ENCODE peak calls at places on chromosomes 2 and 18, in ten cellular contexts. One of them, this sample, is unnamed.

GRCh38 chr2:33033524-33034150 is 86.9 kb downstream of the LTBP1 start:
- DNase-seq in sigmoid colon: no peak
- DNase-seq in transverse colon: no peak
- DNase-seq in K562: peak; percentile 38
- DNase-seq in suprapubic skin: no peak
- DNase-seq in Panc1: no peak
- DNase-seq in GM23338: peak; percentile 32
- DNase-seq in esophagus muscularis mucosa: no peak
- DNase-seq in spleen: no peak
- DNase-seq in HCT116: peak; percentile 10
- DNase-seq in this sample: no peak

GRCh38 chr2:175855794-175856453 is 146.1 kb downstream of the LNPK start:
- DNase-seq in sigmoid colon: peak; percentile 85
- DNase-seq in transverse colon: peak; percentile 8
- DNase-seq in K562: no peak
- DNase-seq in suprapubic skin: no peak
- DNase-seq in Panc1: no peak
- DNase-seq in GM23338: no peak
- DNase-seq in esophagus muscularis mucosa: peak; percentile 89
- DNase-seq in spleen: no peak
- DNase-seq in HCT116: peak; percentile 18
- DNase-seq in this sample: no peak

GRCh38 chr2:195820373-195820772 is 163.3 kb downstream of the SLC39A10 start:
- DNase-seq in sigmoid colon: no peak
- DNase-seq in transverse colon: no peak
- DNase-seq in K562: no peak
- DNase-seq in suprapubic skin: no peak
- DNase-seq in Panc1: no peak
- DNase-seq in GM23338: no peak
- DNase-seq in esophagus muscularis mucosa: no peak
- DNase-seq in spleen: no peak
- DNase-seq in HCT116: peak; percentile 4
- DNase-seq in this sample: no peak

GRCh38 chr2:133457862-133458261 is 110.4 kb downstream of the NCKAP5 start:
- DNase-seq in sigmoid colon: no peak
- DNase-seq in transverse colon: no peak
- DNase-seq in K562: no peak
- DNase-seq in suprapubic skin: no peak
- DNase-seq in Panc1: no peak
- DNase-seq in GM23338: no peak
- DNase-seq in esophagus muscularis mucosa: no peak
- DNase-seq in spleen: no peak
- DNase-seq in HCT116: no peak
- DNase-seq in this sample: no peak

GRCh38 chr2:72994282-72994990 is 77.1 kb downstream of the SFXN5 start:
- DNase-seq in sigmoid colon: peak; percentile 50
- DNase-seq in transverse colon: no peak
- DNase-seq in K562: no peak
- DNase-seq in suprapubic skin: peak; percentile 64
- DNase-seq in Panc1: no peak
- DNase-seq in GM23338: no peak
- DNase-seq in esophagus muscularis mucosa: no peak
- DNase-seq in spleen: peak; percentile 64
- DNase-seq in HCT116: no peak
- DNase-seq in this sample: peak; percentile 74

GRCh38 chr2:159890945-159891588 is 93.1 kb upstream of the CD302 start:
- DNase-seq in sigmoid colon: no peak
- DNase-seq in transverse colon: no peak
- DNase-seq in K562: no peak
- DNase-seq in suprapubic skin: no peak
- DNase-seq in Panc1: no peak
- DNase-seq in GM23338: no peak
- DNase-seq in esophagus muscularis mucosa: no peak
- DNase-seq in spleen: no peak
- DNase-seq in HCT116: no peak
- DNase-seq in this sample: no peak

GRCh38 chr2:67613227-67613626 is 216.1 kb downstream of the ETAA1 start:
- DNase-seq in sigmoid colon: no peak
- DNase-seq in transverse colon: no peak
- DNase-seq in K562: no peak
- DNase-seq in suprapubic skin: no peak
- DNase-seq in Panc1: no peak
- DNase-seq in GM23338: no peak
- DNase-seq in esophagus muscularis mucosa: no peak
- DNase-seq in spleen: no peak
- DNase-seq in HCT116: no peak
- DNase-seq in this sample: no peak

GRCh38 chr2:23248667-23249066 is 136.3 kb upstream of the KLHL29 start:
- DNase-seq in sigmoid colon: no peak
- DNase-seq in transverse colon: no peak
- DNase-seq in K562: no peak
- DNase-seq in suprapubic skin: no peak
- DNase-seq in Panc1: no peak
- DNase-seq in GM23338: no peak
- DNase-seq in esophagus muscularis mucosa: no peak
- DNase-seq in spleen: no peak
- DNase-seq in HCT116: no peak
- DNase-seq in this sample: no peak

GRCh38 chr2:850429-850828 is 100.2 kb upstream of the SNTG2 start:
- DNase-seq in sigmoid colon: no peak
- DNase-seq in transverse colon: no peak
- DNase-seq in K562: no peak
- DNase-seq in suprapubic skin: no peak
- DNase-seq in Panc1: peak; percentile 24
- DNase-seq in GM23338: no peak
- DNase-seq in esophagus muscularis mucosa: no peak
- DNase-seq in spleen: no peak
- DNase-seq in HCT116: no peak
- DNase-seq in this sample: peak; percentile 18

GRCh38 chr2:73109796-73110540 is 2.8 kb downstream of the RAB11FIP5 start:
- DNase-seq in sigmoid colon: no peak
- DNase-seq in transverse colon: no peak
- DNase-seq in K562: no peak
- DNase-seq in suprapubic skin: no peak
- DNase-seq in Panc1: no peak
- DNase-seq in GM23338: no peak
- DNase-seq in esophagus muscularis mucosa: no peak
- DNase-seq in spleen: no peak
- DNase-seq in HCT116: no peak
- DNase-seq in this sample: no peak

GRCh38 chr2:215503381-215503780 is 67.5 kb upstream of the FN1 start:
- DNase-seq in sigmoid colon: no peak
- DNase-seq in transverse colon: no peak
- DNase-seq in K562: no peak
- DNase-seq in suprapubic skin: no peak
- DNase-seq in Panc1: no peak
- DNase-seq in GM23338: no peak
- DNase-seq in esophagus muscularis mucosa: no peak
- DNase-seq in spleen: no peak
- DNase-seq in HCT116: no peak
- DNase-seq in this sample: no peak

GRCh38 chr18:9058426-9058825 is 44.1 kb upstream of the NDUFV2 start:
- DNase-seq in sigmoid colon: no peak
- DNase-seq in transverse colon: no peak
- DNase-seq in K562: no peak
- DNase-seq in suprapubic skin: no peak
- DNase-seq in Panc1: no peak
- DNase-seq in GM23338: no peak
- DNase-seq in esophagus muscularis mucosa: no peak
- DNase-seq in spleen: no peak
- DNase-seq in HCT116: no peak
- DNase-seq in this sample: no peak

DNA sequence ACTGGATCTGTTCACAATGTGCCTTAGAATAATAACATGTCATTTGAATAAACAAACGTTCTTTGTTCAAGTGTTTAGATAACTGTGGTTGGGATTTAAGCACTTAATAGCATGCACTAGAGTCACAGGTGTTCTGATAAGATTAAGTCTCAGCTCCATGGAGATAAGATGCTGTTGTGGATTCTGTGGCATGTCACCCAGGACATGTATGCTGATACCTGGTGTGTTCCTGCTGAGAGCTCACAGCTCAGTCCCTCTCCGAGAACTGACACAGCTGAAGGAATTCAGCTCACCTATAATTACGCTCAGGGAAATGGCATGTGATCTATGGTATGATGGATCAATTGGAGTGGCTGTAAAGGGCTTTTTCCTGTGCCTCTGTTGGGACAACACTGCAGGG is 75.4 kb upstream of the ST6GAL2 start:
- DNase-seq in sigmoid colon: no peak
- DNase-seq in transverse colon: no peak
- DNase-seq in K562: no peak
- DNase-seq in suprapubic skin: no peak
- DNase-seq in Panc1: no peak
- DNase-seq in GM23338: no peak
- DNase-seq in esophagus muscularis mucosa: no peak
- DNase-seq in spleen: no peak
- DNase-seq in HCT116: no peak
- DNase-seq in this sample: no peak
- TF ChIP-seq POLR2AphosphoS5 in sigmoid colon: no peak
- TF ChIP-seq POLR2AphosphoS5 in transverse colon: no peak
- TF ChIP-seq POLR2AphosphoS5 in K562: no peak
- TF ChIP-seq POLR2AphosphoS5 in suprapubic skin: no peak
- TF ChIP-seq POLR2AphosphoS5 in Panc1: no peak
- TF ChIP-seq POLR2AphosphoS5 in GM23338: no peak
- TF ChIP-seq POLR2AphosphoS5 in esophagus muscularis mucosa: no peak
- TF ChIP-seq POLR2AphosphoS5 in spleen: no peak
- TF ChIP-seq POLR2AphosphoS5 in HCT116: no peak
- TF ChIP-seq POLR2AphosphoS5 in this sample: no peak

GRCh38 chr18:77101410-77102245 is 31.0 kb downstream of the MBP start:
- DNase-seq in sigmoid colon: peak; percentile 93
- DNase-seq in transverse colon: peak; percentile 64
- DNase-seq in K562: no peak
- DNase-seq in suprapubic skin: peak; percentile 92
- DNase-seq in Panc1: peak; percentile 99
- DNase-seq in GM23338: peak; percentile 38
- DNase-seq in esophagus muscularis mucosa: peak; percentile 98
- DNase-seq in spleen: peak; percentile 91
- DNase-seq in HCT116: peak; percentile 89
- DNase-seq in this sample: peak; percentile 93
- H3K4me1 ChIP-seq in sigmoid colon: peaks cover 52% of the 10 kb centered on the region
- H3K4me1 ChIP-seq in transverse colon: peaks cover 27% of the 10 kb centered on the region
- H3K4me1 ChIP-seq in K562: no peaks in the 10 kb centered on the region
- H3K4me1 ChIP-seq in suprapubic skin: peaks cover 73% of the 10 kb centered on the region
- H3K4me1 ChIP-seq in Panc1: peaks cover 91% of the 10 kb centered on the region
- H3K4me1 ChIP-seq in GM23338: peaks cover 41% of the 10 kb centered on the region
- H3K4me1 ChIP-seq in esophagus muscularis mucosa: peaks cover 62% of the 10 kb centered on the region
- H3K4me1 ChIP-seq in spleen: peaks cover 100% of the 10 kb centered on the region
- H3K4me1 ChIP-seq in HCT116: peaks cover 73% of the 10 kb centered on the region
- H3K4me1 ChIP-seq in this sample: peaks cover 82% of the 10 kb centered on the region

GRCh38 chr18:841647-842370 is 29.8 kb upstream of the YES1 start:
- DNase-seq in sigmoid colon: no peak
- DNase-seq in transverse colon: no peak
- DNase-seq in K562: peak; percentile 79
- DNase-seq in suprapubic skin: no peak
- DNase-seq in Panc1: no peak
- DNase-seq in GM23338: no peak
- DNase-seq in esophagus muscularis mucosa: no peak
- DNase-seq in spleen: no peak
- DNase-seq in HCT116: no peak
- DNase-seq in this sample: no peak

GRCh38 chr18:850960-851359 is 38.9 kb upstream of the YES1 start:
- DNase-seq in sigmoid colon: no peak
- DNase-seq in transverse colon: no peak
- DNase-seq in K562: no peak
- DNase-seq in suprapubic skin: no peak
- DNase-seq in Panc1: no peak
- DNase-seq in GM23338: no peak
- DNase-seq in esophagus muscularis mucosa: no peak
- DNase-seq in spleen: no peak
- DNase-seq in HCT116: no peak
- DNase-seq in this sample: no peak

GRCh38 chr18:848062-848795 is 36.2 kb upstream of the YES1 start:
- DNase-seq in sigmoid colon: no peak
- DNase-seq in transverse colon: peak; percentile 80
- DNase-seq in K562: no peak
- DNase-seq in suprapubic skin: no peak
- DNase-seq in Panc1: no peak
- DNase-seq in GM23338: no peak
- DNase-seq in esophagus muscularis mucosa: no peak
- DNase-seq in spleen: no peak
- DNase-seq in HCT116: no peak
- DNase-seq in this sample: no peak

GRCh38 chr18:840080-840408 is 28.0 kb upstream of the YES1 start:
- DNase-seq in sigmoid colon: no peak
- DNase-seq in transverse colon: no peak
- DNase-seq in K562: peak; percentile 69
- DNase-seq in suprapubic skin: no peak
- DNase-seq in Panc1: no peak
- DNase-seq in GM23338: no peak
- DNase-seq in esophagus muscularis mucosa: no peak
- DNase-seq in spleen: no peak
- DNase-seq in HCT116: no peak
- DNase-seq in this sample: no peak

GRCh38 chr18:845152-845819 is 33.2 kb upstream of the YES1 start:
- DNase-seq in sigmoid colon: no peak
- DNase-seq in transverse colon: no peak
- DNase-seq in K562: no peak
- DNase-seq in suprapubic skin: no peak
- DNase-seq in Panc1: no peak
- DNase-seq in GM23338: no peak
- DNase-seq in esophagus muscularis mucosa: no peak
- DNase-seq in spleen: no peak
- DNase-seq in HCT116: peak; percentile 81
- DNase-seq in this sample: no peak
- TF ChIP-seq POLR2AphosphoS5 in sigmoid colon: peak; percentile 34
- TF ChIP-seq POLR2AphosphoS5 in transverse colon: peak; percentile 15
- TF ChIP-seq POLR2AphosphoS5 in K562: no peak
- TF ChIP-seq POLR2AphosphoS5 in suprapubic skin: no peak
- TF ChIP-seq POLR2AphosphoS5 in Panc1: no peak
- TF ChIP-seq POLR2AphosphoS5 in GM23338: no peak
- TF ChIP-seq POLR2AphosphoS5 in esophagus muscularis mucosa: peak; percentile 46
- TF ChIP-seq POLR2AphosphoS5 in spleen: peak; percentile 47
- TF ChIP-seq POLR2AphosphoS5 in HCT116: peak; percentile 19
- TF ChIP-seq POLR2AphosphoS5 in this sample: no peak

GRCh38 chr2:240557808-240558207 is at the start of gene ANKMY1:
- DNase-seq in sigmoid colon: peak; percentile 73
- DNase-seq in transverse colon: peak; percentile 68
- DNase-seq in K562: no peak
- DNase-seq in suprapubic skin: peak; percentile 81
- DNase-seq in Panc1: no peak
- DNase-seq in GM23338: peak; percentile 95
- DNase-seq in esophagus muscularis mucosa: no peak
- DNase-seq in spleen: peak; percentile 89
- DNase-seq in HCT116: no peak
- DNase-seq in this sample: no peak
- H3K4me1 ChIP-seq in sigmoid colon: peaks cover 38% of the 10 kb centered on the region
- H3K4me1 ChIP-seq in transverse colon: peaks cover 29% of the 10 kb centered on the region
- H3K4me1 ChIP-seq in K562: peaks cover 34% of the 10 kb centered on the region
- H3K4me1 ChIP-seq in suprapubic skin: peaks cover 52% of the 10 kb centered on the region
- H3K4me1 ChIP-seq in Panc1: peaks cover 32% of the 10 kb centered on the region
- H3K4me1 ChIP-seq in GM23338: peaks cover 15% of the 10 kb centered on the region
- H3K4me1 ChIP-seq in esophagus muscularis mucosa: peaks cover 50% of the 10 kb centered on the region
- H3K4me1 ChIP-seq in spleen: peaks cover 62% of the 10 kb centered on the region
- H3K4me1 ChIP-seq in HCT116: peaks cover 31% of the 10 kb centered on the region
- H3K4me1 ChIP-seq in this sample: peaks cover 51% of the 10 kb centered on the region

GRCh38 chr2:191545361-191545760 is 132.6 kb upstream of the NABP1 start:
- DNase-seq in sigmoid colon: no peak
- DNase-seq in transverse colon: no peak
- DNase-seq in K562: peak; percentile 23
- DNase-seq in suprapubic skin: no peak
- DNase-seq in Panc1: no peak
- DNase-seq in GM23338: no peak
- DNase-seq in esophagus muscularis mucosa: no peak
- DNase-seq in spleen: no peak
- DNase-seq in HCT116: no peak
- DNase-seq in this sample: no peak
- TF ChIP-seq POLR2AphosphoS5 in sigmoid colon: no peak
- TF ChIP-seq POLR2AphosphoS5 in transverse colon: no peak
- TF ChIP-seq POLR2AphosphoS5 in K562: no peak
- TF ChIP-seq POLR2AphosphoS5 in suprapubic skin: no peak
- TF ChIP-seq POLR2AphosphoS5 in Panc1: no peak
- TF ChIP-seq POLR2AphosphoS5 in GM23338: no peak
- TF ChIP-seq POLR2AphosphoS5 in esophagus muscularis mucosa: no peak
- TF ChIP-seq POLR2AphosphoS5 in spleen: no peak
- TF ChIP-seq POLR2AphosphoS5 in HCT116: no peak
- TF ChIP-seq POLR2AphosphoS5 in this sample: no peak